ENCODE peak calls at places on chromosome 10, in seven cellular contexts. V is hepatocyte, G is psoas muscle, O is HCT116, J is transverse colon, Q is A549, N is mammary epithelial cell. Z is an unnamed sample.
A peak's percentile ranks its signal among the peaks of the same experiment; 100 is the strongest.

GRCh38 chr10:4671451-4672145 is 154.4 kb upstream of the AKR1E2 start:
- DNase-seq in V (no peak), G (no peak), O (peak; percentile 77), J (no peak), Q (peak; percentile 64), N (peak; percentile 98), Z (no peak)

GRCh38 chr10:29057712-29058426 is 231.0 kb upstream of the LYZL1 start:
- DNase-seq in V (no peak), G (no peak), O (no peak), J (no peak), Q (no peak), N (no peak), Z (no peak)

GRCh38 chr10:85524001-85524400 is 842.6 kb downstream of the GRID1 start:
- DNase-seq in V (peak; percentile 21), G (no peak), O (no peak), J (no peak), Q (no peak), N (no peak), Z (no peak)

GRCh38 chr10:22479419-22479818 is 134.1 kb downstream of the SPAG6 start:
- DNase-seq in V (no peak), G (no peak), O (no peak), J (no peak), Q (no peak), N (no peak), Z (no peak)

GRCh38 chr10:72595436-72595835 is 30.4 kb downstream of the MICU1 start:
- DNase-seq in V (no peak), G (no peak), O (no peak), J (no peak), Q (no peak), N (no peak), Z (no peak)

GRCh38 chr10:131141645-131142445 is 169.7 kb downstream of the TCERG1L start:
- DNase-seq in V (no peak), G (no peak), O (no peak), J (no peak), Q (no peak), N (no peak), Z (no peak)

GRCh38 chr10:36349445-36350063 is 707.5 kb upstream of the FZD8 start:
- DNase-seq in V (peak; percentile 48), G (no peak), O (no peak), J (no peak), Q (no peak), N (peak; percentile 92), Z (no peak)

GRCh38 chr10:123804716-123805115 is 86.9 kb downstream of the CPXM2 start:
- DNase-seq in V (no peak), G (no peak), O (no peak), J (no peak), Q (no peak), N (no peak), Z (no peak)

GRCh38 chr10:105279101-105279500 is 638.0 kb downstream of the SORCS3 start:
- DNase-seq in V (no peak), G (no peak), O (no peak), J (no peak), Q (no peak), N (no peak), Z (no peak)

GRCh38 chr10:119545310-119545709 is 2.8 kb upstream of the RGS10 start:
- DNase-seq in V (no peak), G (no peak), O (no peak), J (no peak), Q (no peak), N (no peak), Z (no peak)

GRCh38 chr10:87841215-87841614 is 22.1 kb downstream of the KLLN start:
- DNase-seq in V (no peak), G (no peak), O (no peak), J (no peak), Q (peak; percentile 36), N (no peak), Z (no peak)

GRCh38 chr10:46518028-46518725 is 38.3 kb downstream of the GPRIN2 start:
- DNase-seq in V (no peak), G (peak; percentile 39), O (no peak), J (peak; percentile 3), Q (no peak), N (no peak), Z (no peak)

GRCh38 chr10:35643151-35643975 is 1.3 kb upstream of the FZD8 start:
- DNase-seq in V (peak; percentile 77), G (peak; percentile 84), O (no peak), J (peak; percentile 66), Q (peak; percentile 28), N (no peak), Z (peak; percentile 51)

GRCh38 chr10:44882146-44882720 is 28.9 kb upstream of the TMEM72 start:
- DNase-seq in V (no peak), G (no peak), O (no peak), J (no peak), Q (no peak), N (no peak), Z (no peak)

GRCh38 chr10:30812018-30812851 is 182.7 kb upstream of the LYZL2 start:
- DNase-seq in V (peak; percentile 55), G (no peak), O (no peak), J (peak; percentile 38), Q (no peak), N (no peak), Z (no peak)

GRCh38 chr10:133444342-133445267 is 9.1 kb upstream of the SCART1 start:
- DNase-seq in V (no peak), G (peak; percentile 42), O (no peak), J (no peak), Q (no peak), N (no peak), Z (no peak)

GRCh38 chr10:133445268-133445732 is 8.4 kb upstream of the SCART1 start:
- DNase-seq in V (no peak), G (no peak), O (no peak), J (no peak), Q (no peak), N (no peak), Z (no peak)

GRCh38 chr10:133446979-133447378 is 6.8 kb upstream of the SCART1 start:
- DNase-seq in V (no peak), G (no peak), O (no peak), J (no peak), Q (no peak), N (no peak), Z (no peak)

GRCh38 chr10:133448120-133448519 is 5.6 kb upstream of the SCART1 start:
- DNase-seq in V (no peak), G (no peak), O (no peak), J (no peak), Q (no peak), N (no peak), Z (no peak)

DNA sequence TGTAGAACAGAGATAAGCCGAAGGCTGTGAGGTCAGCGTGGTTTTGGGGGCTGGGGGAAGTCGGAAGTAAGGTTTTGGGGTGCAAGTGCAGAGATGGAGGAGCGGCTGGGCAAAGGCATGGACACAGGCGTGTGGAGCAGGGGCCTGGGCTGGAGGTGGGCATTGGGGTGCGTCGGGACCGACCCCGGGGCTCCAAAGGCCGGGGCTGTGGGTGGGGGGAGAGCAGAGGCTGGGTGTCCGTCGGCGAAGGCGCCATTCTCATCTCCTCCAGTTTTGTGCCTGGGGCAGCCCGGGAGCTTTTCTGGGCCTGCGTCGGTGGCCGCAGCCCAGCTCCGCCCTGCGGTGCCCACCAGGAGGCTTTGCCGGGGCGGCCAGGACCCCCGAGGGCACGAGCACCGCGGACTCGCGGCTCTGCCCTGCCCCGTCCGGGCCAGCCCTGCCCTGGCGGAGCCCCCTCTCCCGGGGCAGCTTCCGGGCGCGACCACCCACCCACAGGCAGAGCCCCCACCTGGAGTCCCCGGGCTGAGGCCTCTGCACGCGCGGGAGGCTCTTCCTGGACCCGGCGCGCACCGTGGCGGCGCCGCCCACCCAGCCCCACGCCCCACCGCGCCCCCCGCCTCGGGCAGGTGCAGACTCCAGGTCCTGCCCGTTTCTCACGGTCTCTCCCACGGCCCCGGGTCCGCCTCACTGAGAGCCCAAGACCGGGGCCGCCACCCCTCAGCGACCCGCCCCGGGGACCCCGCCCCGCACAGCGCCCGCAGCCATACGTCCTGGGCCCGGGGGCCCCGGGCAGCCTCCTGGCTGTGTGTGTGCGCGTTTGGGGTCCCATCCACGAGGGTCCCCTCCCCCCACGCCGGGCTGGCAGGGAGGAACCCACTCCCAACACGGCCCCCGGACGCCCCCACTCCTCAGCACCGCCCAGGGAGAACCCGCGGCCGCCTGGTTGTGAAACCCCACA is 7.7 kb upstream of the SCART1 start:
- DNase-seq in V (peak; percentile 5), G (peak; percentile 50), O (no peak), J (no peak), Q (no peak), N (no peak), Z (no peak)
- H3K4me1 ChIP-seq in V (no peaks in the 10 kb centered on the region), G (no peaks in the 10 kb centered on the region), O (no peaks in the 10 kb centered on the region), J (no peaks in the 10 kb centered on the region), Q (no peaks in the 10 kb centered on the region), N (no peaks in the 10 kb centered on the region), Z (no peaks in the 10 kb centered on the region)

DNA sequence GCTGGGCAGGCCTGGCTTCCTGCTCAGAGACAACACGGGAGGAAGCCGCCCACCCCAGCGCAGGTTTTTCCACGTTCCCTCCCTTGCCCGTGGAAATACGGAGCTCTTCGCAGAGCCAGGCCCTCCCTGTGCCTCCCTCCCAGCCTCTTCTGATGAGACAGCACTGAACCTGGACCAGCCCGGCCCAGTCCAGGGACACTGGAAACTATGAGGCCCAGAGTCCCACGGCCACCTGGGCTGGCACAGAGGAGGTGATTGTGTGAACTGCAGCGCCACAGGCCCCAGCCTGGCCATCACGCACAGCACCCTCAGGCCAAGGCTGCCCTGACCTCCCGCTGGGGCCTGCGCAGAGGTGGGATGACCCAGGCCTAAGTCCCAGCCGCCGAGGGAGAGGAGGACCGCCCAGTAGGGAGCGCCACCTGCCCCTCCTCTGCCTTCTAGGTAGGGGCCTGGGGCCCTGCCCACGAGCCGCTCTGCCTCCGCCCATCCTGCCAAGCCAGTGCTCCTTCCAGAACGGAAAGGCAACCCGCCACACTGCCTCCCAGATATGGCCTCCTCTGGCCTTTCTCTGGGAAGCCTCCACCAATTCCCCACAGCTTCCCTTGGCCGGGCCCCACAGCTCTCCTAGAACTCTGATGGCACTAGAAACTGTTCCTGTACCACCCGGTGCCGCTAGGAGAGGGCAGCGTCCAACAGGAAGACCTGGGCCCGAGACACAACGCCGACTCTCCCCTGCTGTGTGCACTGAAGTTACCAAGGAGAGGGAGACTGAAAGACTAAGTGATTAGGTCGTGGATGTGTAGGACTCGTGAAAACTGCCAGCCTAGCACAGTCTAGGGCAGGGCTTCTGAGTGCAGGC is 57.2 kb downstream of the PROSER2 start:
- DNase-seq in V (no peak), G (no peak), O (no peak), J (no peak), Q (no peak), N (no peak), Z (no peak)
- TF ChIP-seq CTCF in V (no peak), G (no peak), O (no peak), J (no peak), Q (no peak), N (no peak), Z (no peak)

GRCh38 chr10:61899045-61899444 is 2.5 kb upstream of the ARID5B start:
- DNase-seq in V (no peak), G (no peak), O (no peak), J (no peak), Q (no peak), N (peak; percentile 79), Z (no peak)
- H3K4me3 ChIP-seq in V (peak overlapping the region; percentile 70), G (peak overlapping the region; percentile 98), O (peak overlapping the region; percentile 64), J (no peak overlapping the region), Q (peak overlapping the region; percentile 59), N (peak overlapping the region; percentile 85), Z (peak overlapping the region; percentile 13)

DNA sequence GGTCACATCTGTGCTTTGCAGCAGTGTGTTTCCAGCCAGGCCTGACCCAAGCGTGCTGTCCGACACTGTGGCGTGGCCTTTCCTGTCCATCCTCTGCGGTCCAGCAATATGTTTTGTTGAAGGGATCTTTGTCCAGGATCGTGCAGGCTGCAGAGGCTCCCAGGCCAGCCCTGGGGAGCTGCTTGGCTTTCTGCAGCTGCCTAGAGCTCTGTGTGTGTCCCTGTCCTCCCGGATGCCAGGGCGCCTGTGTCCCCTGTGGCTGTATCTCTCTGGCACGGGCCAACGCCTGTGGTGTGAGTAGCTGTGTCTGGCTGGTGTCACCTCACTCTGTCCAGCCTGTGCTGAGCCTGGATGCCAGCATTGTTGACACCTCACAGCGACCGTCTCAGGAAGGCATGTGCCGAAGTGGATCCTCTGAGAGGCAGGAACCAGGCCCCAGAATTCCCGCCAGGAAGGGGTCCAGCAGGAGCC is 94.5 kb downstream of the INPP5A start:
- DNase-seq in V (no peak), G (peak; percentile 85), O (no peak), J (no peak), Q (no peak), N (no peak), Z (no peak)
- H3K4me1 ChIP-seq in V (peaks cover 34% of the 10 kb centered on the region), G (peaks cover 78% of the 10 kb centered on the region), O (no peaks in the 10 kb centered on the region), J (peaks cover 42% of the 10 kb centered on the region), Q (no peaks in the 10 kb centered on the region), N (no peaks in the 10 kb centered on the region), Z (no peaks in the 10 kb centered on the region)

Z was measured in Caco-2.